ENCODE peak calls at places on chromosome 3, in seven cellular contexts. R is GM23338, A is prostate gland, D is sigmoid colon, P is transverse colon, F is stomach, E is endothelial cell of umbilical vein. I is an unnamed sample.

GRCh38 chr3:13364602-13365271 is 55.4 kb downstream of the NUP210 start:
- DNase-seq in R (peak), A (no peak), D (no peak), P (no peak), F (no peak), E (no peak), I (no peak)

GRCh38 chr3:160098261-160098908 is 109.8 kb downstream of the IL12A start:
- DNase-seq in R (no peak), A (no peak), D (no peak), P (no peak), F (no peak), E (no peak), I (no peak)

GRCh38 chr3:48222616-48223513 is at the start of gene CAMP:
- DNase-seq in R (no peak), A (peak), D (peak), P (peak), F (peak), E (no peak), I (no peak)

GRCh38 chr3:151460774-151461450 is at the start of gene IGSF10:
- DNase-seq in R (peak), A (no peak), D (no peak), P (peak), F (peak), E (no peak), I (no peak)

GRCh38 chr3:107604057-107604802 is 81.5 kb downstream of the BBX start:
- DNase-seq in R (no peak), A (no peak), D (no peak), P (no peak), F (no peak), E (no peak), I (no peak)

GRCh38 chr3:184727357-184728060 is 15.6 kb upstream of the MAGEF1 start:
- DNase-seq in R (peak), A (peak), D (peak), P (peak), F (peak), E (peak), I (peak)

GRCh38 chr3:192106528-192106927 is 620.8 kb downstream of the FGF12 start:
- DNase-seq in R (no peak), A (no peak), D (no peak), P (no peak), F (no peak), E (no peak), I (no peak)

GRCh38 chr3:141875893-141876380 is 506 bp upstream of the ATP1B3 start:
- DNase-seq in R (peak), A (peak), D (peak), P (peak), F (peak), E (peak), I (no peak)

GRCh38 chr3:162729686-162730085 is 1233.1 kb downstream of the OTOL1 start:
- DNase-seq in R (no peak), A (no peak), D (no peak), P (no peak), F (no peak), E (no peak), I (no peak)

GRCh38 chr3:183291511-183292031 is 38.5 kb downstream of the B3GNT5 start:
- DNase-seq in R (no peak), A (no peak), D (no peak), P (no peak), F (no peak), E (peak), I (no peak)

GRCh38 chr3:104785966-104786365 is 580.7 kb upstream of the ALCAM start:
- DNase-seq in R (no peak), A (no peak), D (no peak), P (no peak), F (no peak), E (no peak), I (no peak)

GRCh38 chr3:138256022-138256421 is 68.9 kb downstream of the ARMC8 start:
- DNase-seq in R (no peak), A (no peak), D (no peak), P (no peak), F (no peak), E (no peak), I (no peak)

GRCh38 chr3:94114667-94115066 is 51.8 kb downstream of the NSUN3 start:
- DNase-seq in R (no peak), A (no peak), D (no peak), P (no peak), F (no peak), E (no peak), I (no peak)

GRCh38 chr3:187019542-187020072 is 89.3 kb downstream of the ST6GAL1 start:
- DNase-seq in R (peak), A (no peak), D (no peak), P (no peak), F (no peak), E (no peak), I (no peak)

DNA sequence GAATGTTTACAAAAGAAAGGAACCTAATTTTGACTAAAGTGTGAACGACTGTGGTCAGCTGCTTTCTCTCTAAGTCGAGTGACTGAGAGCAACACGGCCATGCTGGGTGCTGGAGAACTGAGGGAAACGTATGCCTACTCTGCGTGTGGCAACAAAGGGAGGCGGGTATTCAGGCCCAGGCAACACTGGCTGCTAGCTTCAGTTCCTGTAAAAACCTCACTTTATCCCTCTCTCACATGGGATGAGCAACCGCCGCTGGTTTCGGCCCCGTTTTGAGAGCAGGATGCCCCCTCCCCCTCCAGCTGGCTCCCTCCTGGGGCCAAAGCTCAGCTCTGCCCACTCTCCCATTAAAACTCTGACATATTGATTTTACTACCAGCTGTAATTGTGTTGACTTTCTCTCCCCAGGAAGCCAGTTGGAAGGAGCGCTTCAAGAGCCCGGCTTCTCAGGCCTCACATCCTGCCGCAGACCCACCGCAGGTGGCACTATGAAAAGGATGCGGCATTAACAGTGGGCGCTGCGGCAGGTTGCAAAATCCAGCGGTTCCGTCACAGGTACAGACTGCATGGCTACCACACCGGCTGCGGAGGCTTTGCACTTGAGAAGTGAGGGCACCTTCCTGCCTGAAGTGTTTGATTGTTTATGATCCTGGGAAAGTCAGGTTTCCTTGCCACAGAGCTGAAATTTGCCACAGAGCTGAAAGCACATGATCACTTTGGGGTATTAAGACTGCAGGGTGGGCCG is 12.7 kb downstream of the PLXND1 start:
- DNase-seq in R (peak), A (peak), D (no peak), P (peak), F (no peak), E (peak), I (no peak)
- H3K27ac ChIP-seq in R (peak), A (peak), D (peak), P (peak), F (peak), E (peak), I (peak)

GRCh38 chr3:24598691-24599090 is 104.0 kb upstream of the THRB start:
- DNase-seq in R (peak), A (no peak), D (no peak), P (no peak), F (no peak), E (peak), I (no peak)
- TF ChIP-seq POLR2AphosphoS5 in R (no peak), A (no peak), D (no peak), P (no peak), F (no peak), E (no peak), I (no peak)

GRCh38 chr3:44932986-44933944 is 42.7 kb downstream of the ZDHHC3 start:
- DNase-seq in R (no peak), A (no peak), D (no peak), P (no peak), F (no peak), E (peak), I (no peak)
- H3K27ac ChIP-seq in R (no peak), A (no peak), D (no peak), P (no peak), F (no peak), E (peak), I (peak)

DNA sequence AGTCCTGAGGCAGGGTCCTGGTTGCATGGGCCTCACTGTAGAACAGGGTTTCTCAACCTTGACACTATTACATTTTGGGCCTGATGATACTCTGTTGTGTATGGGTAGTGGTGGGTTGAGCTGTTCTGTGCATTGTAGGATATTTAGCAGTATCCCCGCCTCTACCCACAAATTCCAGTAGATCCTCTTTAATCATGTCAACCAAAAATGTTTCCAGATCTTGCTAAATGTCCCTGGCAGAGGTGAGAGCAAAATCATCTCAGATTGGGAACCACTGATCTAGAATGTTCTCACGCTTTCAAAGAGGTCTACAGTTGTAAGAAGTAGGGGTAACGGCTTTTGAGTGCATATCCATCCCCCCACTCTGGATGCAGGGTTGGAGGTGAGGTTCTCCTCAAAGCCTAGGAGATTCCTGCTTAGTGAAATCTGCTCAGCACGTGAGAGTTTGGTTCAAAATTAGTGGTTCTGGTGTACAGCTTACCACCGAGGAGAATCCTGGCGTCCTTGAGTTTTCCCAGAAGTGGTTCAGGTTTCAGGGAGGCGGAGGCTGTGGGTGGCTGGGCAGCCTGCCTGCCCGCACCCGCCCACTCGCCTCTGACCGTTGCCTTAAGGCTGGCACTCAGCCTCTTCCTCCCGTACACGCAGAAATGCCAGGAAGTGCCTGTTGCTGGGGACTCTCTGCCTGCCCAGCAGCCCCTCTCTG is 5.3 kb downstream of the ACVR2B start:
- DNase-seq in R (no peak), A (peak), D (no peak), P (peak), F (peak), E (no peak), I (no peak)
- TF ChIP-seq POLR2AphosphoS5 in R (no peak), A (peak), D (no peak), P (peak), F (peak), E (no peak), I (no peak)

I was measured in SK-N-MC.